ENCODE peak calls at places on chromosome 3, in four cellular contexts. B, F, R and V are unnamed samples.

GRCh38 chr3:109994853-109995252 is 657.5 kb upstream of the DPPA4 start:
- DNase-seq in F (no peak), B (no peak), R (no peak), V (no peak)

GRCh38 chr3:191628561-191628960 is 167.6 kb downstream of the PYDC2 start:
- DNase-seq in R (no peak), B (no peak), F (no peak), V (no peak)

GRCh38 chr3:121750087-121750415 is 510 bp upstream of the GOLGB1 start:
- DNase-seq in B (no peak), R (no peak), F (no peak), V (no peak)

GRCh38 chr3:102113421-102114041 is 264.2 kb downstream of the NFKBIZ start:
- DNase-seq in F (no peak), R (no peak), B (peak; percentile 1), V (no peak)

GRCh38 chr3:141894524-141895176 is 18.2 kb downstream of the ATP1B3 start:
- DNase-seq in B (no peak), R (no peak), F (peak; percentile 57), V (no peak)

GRCh38 chr3:14434541-14435151 is 32.2 kb downstream of the SLC6A6 start:
- DNase-seq in F (no peak), B (no peak), R (no peak), V (no peak)

GRCh38 chr3:108603689-108604088 is 14.2 kb downstream of the DZIP3 start:
- DNase-seq in R (no peak), F (no peak), B (no peak), V (no peak)

GRCh38 chr3:102089904-102090492 is 240.7 kb downstream of the NFKBIZ start:
- DNase-seq in B (no peak), F (no peak), R (no peak), V (peak; percentile 63)

GRCh38 chr3:159536876-159537275 is 451.8 kb upstream of the IL12A start:
- DNase-seq in R (no peak), B (no peak), F (no peak), V (no peak)

GRCh38 chr3:131396170-131396569 is 14.6 kb downstream of the NUDT16 start:
- DNase-seq in B (no peak), F (no peak), R (no peak), V (no peak)

GRCh38 chr3:4995500-4996053 is 16.3 kb downstream of the BHLHE40 start:
- DNase-seq in B (peak; percentile 57), R (no peak), F (no peak), V (no peak)

GRCh38 chr3:50122071-50122470 is 33.1 kb upstream of the SEMA3F start:
- DNase-seq in R (no peak), F (peak; percentile 14), B (no peak), V (no peak)

GRCh38 chr3:73753985-73754384 is 129.2 kb upstream of the PDZRN3 start:
- DNase-seq in F (no peak), R (no peak), B (no peak), V (no peak)

GRCh38 chr3:4460334-4460733 is 6.7 kb downstream of the SUMF1 start:
- DNase-seq in R (no peak), B (no peak), F (peak; percentile 64), V (no peak)

GRCh38 chr3:186609247-186609868 is 3.5 kb upstream of the AHSG start:
- DNase-seq in B (peak; percentile 43), F (no peak), R (no peak), V (no peak)

GRCh38 chr3:128267541-128267940 is 114.3 kb downstream of the EEFSEC start:
- DNase-seq in R (no peak), B (no peak), F (no peak), V (no peak)

GRCh38 chr3:197428117-197428761 is 127.5 kb downstream of the BDH1 start:
- DNase-seq in B (peak; percentile 68), F (peak; percentile 28), R (no peak), V (peak; percentile 26)

GRCh38 chr3:128585189-128585588 is 65.4 kb downstream of the RPN1 start:
- DNase-seq in R (no peak), F (no peak), B (peak; percentile 70), V (no peak)

GRCh38 chr3:151367448-151367847 is 17.1 kb downstream of the P2RY12 start:
- DNase-seq in R (no peak), B (no peak), F (no peak), V (no peak)

GRCh38 chr3:128956440-128956839 is 37.4 kb downstream of the CFAP92 start:
- DNase-seq in B (no peak), F (no peak), R (no peak), V (no peak)

GRCh38 chr3:24521306-24522154 is 26.9 kb upstream of the THRB start:
- DNase-seq in R (no peak), F (peak; percentile 36), B (peak; percentile 69), V (peak; percentile 63)

GRCh38 chr3:141486416-141486734 is 452 bp upstream of the RASA2 start:
- DNase-seq in B (peak; percentile 29), F (peak; percentile 56), R (no peak), V (peak; percentile 10)

GRCh38 chr3:148162132-148162531 is 535.6 kb upstream of the AGTR1 start:
- DNase-seq in B (no peak), R (no peak), F (no peak), V (no peak)

GRCh38 chr3:134988666-134989065 is 193.6 kb downstream of the EPHB1 start:
- DNase-seq in R (no peak), B (no peak), F (no peak), V (no peak)

GRCh38 chr3:180199396-180199795 is 162.7 kb upstream of the PEX5L start:
- DNase-seq in R (no peak), F (no peak), B (no peak), V (no peak)

GRCh38 chr3:13051066-13051465 is 22.2 kb downstream of the IQSEC1 start:
- DNase-seq in B (no peak), F (no peak), R (no peak), V (no peak)

GRCh38 chr3:23760871-23761373 is 44.8 kb upstream of the UBE2E1 start:
- DNase-seq in F (no peak), R (peak; percentile 63), B (no peak), V (no peak)

GRCh38 chr3:14415501-14415900 is 13.1 kb downstream of the SLC6A6 start:
- DNase-seq in R (no peak), B (no peak), F (no peak), V (no peak)

GRCh38 chr3:148331111-148331818 is 366.4 kb upstream of the AGTR1 start:
- DNase-seq in R (no peak), F (no peak), B (no peak), V (no peak)

GRCh38 chr3:195815169-195815771 is 3.5 kb upstream of the MUC4 start:
- DNase-seq in F (peak; percentile 12), B (peak; percentile 57), R (no peak), V (no peak)

GRCh38 chr3:22506871-22507270 is 696.3 kb upstream of the UBE2E2 start:
- DNase-seq in R (no peak), F (no peak), B (no peak), V (no peak)

GRCh38 chr3:169264711-169265110 is 398.8 kb downstream of the MECOM start:
- DNase-seq in B (no peak), R (no peak), F (no peak), V (peak; percentile 47)

GRCh38 chr3:101268987-101269386 is 51.4 kb downstream of the IMPG2 start:
- DNase-seq in B (no peak), F (no peak), R (no peak), V (no peak)

GRCh38 chr3:17153209-17153608 is 268.5 kb downstream of the PLCL2 start:
- DNase-seq in B (no peak), F (no peak), R (no peak), V (no peak)

GRCh38 chr3:183244219-183244618 is 8.8 kb upstream of the B3GNT5 start:
- DNase-seq in F (no peak), R (no peak), B (no peak), V (no peak)
- TF ChIP-seq TARDBP in F (no peak), R (no peak), B (no peak), V (no peak)

GRCh38 chr3:113285226-113285625 is 73.9 kb downstream of the BOC start:
- DNase-seq in B (no peak), R (no peak), F (no peak), V (no peak)

GRCh38 chr3:113287111-113287817 is 75.9 kb downstream of the BOC start:
- DNase-seq in R (no peak), F (peak; percentile 21), B (peak; percentile 18), V (no peak)

GRCh38 chr3:113286524-113286923 is 75.2 kb downstream of the BOC start:
- DNase-seq in F (no peak), B (no peak), R (no peak), V (no peak)

GRCh38 chr3:113285741-113286140 is 74.4 kb downstream of the BOC start:
- DNase-seq in R (no peak), F (no peak), B (no peak), V (no peak)

GRCh38 chr3:113287818-113288648 is 76.7 kb downstream of the BOC start:
- DNase-seq in F (peak; percentile 43), R (no peak), B (peak; percentile 63), V (peak; percentile 58)
- TF ChIP-seq TARDBP in F (no peak), R (no peak), B (no peak), V (no peak)

GRCh38 chr3:834679-835078 is 258.1 kb upstream of the CNTN6 start:
- DNase-seq in R (no peak), F (no peak), B (no peak), V (no peak)
- TF ChIP-seq TARDBP in R (no peak), F (no peak), B (no peak), V (no peak)

GRCh38 chr3:167228135-167228534 is 152.0 kb downstream of the ZBBX start:
- DNase-seq in F (no peak), R (no peak), B (no peak), V (no peak)
- TF ChIP-seq TARDBP in F (no peak), R (no peak), B (no peak), V (no peak)

GRCh38 chr3:139935071-139935865 is at the start of gene CLSTN2:
- DNase-seq in F (no peak), B (peak; percentile 4), R (no peak), V (peak; percentile 76)
- TF ChIP-seq TARDBP in F (no peak), B (no peak), R (no peak), V (no peak)

GRCh38 chr3:97359958-97360357 is 404.6 kb upstream of the ARL6 start:
- DNase-seq in B (no peak), F (no peak), R (no peak), V (no peak)

GRCh38 chr3:97360804-97361203 is 403.8 kb upstream of the ARL6 start:
- DNase-seq in R (no peak), F (no peak), B (no peak), V (no peak)
- TF ChIP-seq TARDBP in R (no peak), F (no peak), B (no peak), V (no peak)

GRCh38 chr3:70980646-70981031 is 602.9 kb downstream of the FOXP1 start:
- DNase-seq in R (no peak), F (no peak), B (no peak), V (no peak)

GRCh38 chr3:70982274-70982673 is 601.3 kb downstream of the FOXP1 start:
- DNase-seq in F (no peak), R (no peak), B (no peak), V (no peak)

GRCh38 chr3:70981252-70981933 is 602.1 kb downstream of the FOXP1 start:
- DNase-seq in B (no peak), R (no peak), F (no peak), V (no peak)

GRCh38 chr3:70984756-70985155 is 598.8 kb downstream of the FOXP1 start:
- DNase-seq in B (no peak), F (no peak), R (no peak), V (no peak)

GRCh38 chr3:70982700-70983140 is 600.8 kb downstream of the FOXP1 start:
- DNase-seq in B (no peak), R (peak; percentile 37), F (no peak), V (peak; percentile 14)
- TF ChIP-seq TARDBP in B (no peak), R (no peak), F (no peak), V (no peak)